ENCODE peak calls at places on chromosomes 12 and 14, in ten cellular contexts. P is lower leg skin, H is breast epithelium, M is A549, S is esophagus muscularis mucosa, T is transverse colon, C is IMR-90, W is tibial nerve, Z is uterus, E is suprapubic skin. K is an unnamed sample.

GRCh38 chr12:8780389-8780788 is 42.0 kb upstream of the A2ML1 start:
- DNase-seq in P (no peak), H (no peak), M (peak), S (no peak), T (no peak), C (peak), W (no peak), Z (no peak), E (no peak), K (peak)

GRCh38 chr14:85188836-85189235 is 341.1 kb upstream of the FLRT2 start:
- DNase-seq in P (no peak), H (no peak), M (no peak), S (no peak), T (no peak), C (no peak), W (no peak), Z (no peak), E (no peak), K (no peak)

GRCh38 chr14:36784541-36784940 is 122.9 kb downstream of the PAX9 start:
- DNase-seq in P (no peak), H (no peak), M (no peak), S (no peak), T (no peak), C (peak), W (no peak), Z (no peak), E (no peak), K (no peak)

GRCh38 chr14:46574976-46575375 is 76.6 kb downstream of the RPL10L start:
- DNase-seq in P (no peak), H (no peak), M (no peak), S (no peak), T (no peak), C (no peak), W (no peak), Z (no peak), E (no peak), K (no peak)

GRCh38 chr14:77041837-77042557 is 13.5 kb upstream of the IRF2BPL start:
- DNase-seq in P (peak), H (no peak), M (no peak), S (no peak), T (peak), C (peak), W (no peak), Z (peak), E (no peak), K (peak)

GRCh38 chr12:40947812-40948211 is 240.3 kb upstream of the PDZRN4 start:
- DNase-seq in P (no peak), H (no peak), M (no peak), S (no peak), T (no peak), C (no peak), W (no peak), Z (no peak), E (no peak), K (no peak)

GRCh38 chr12:93308281-93308680 is 69.4 kb upstream of the NUDT4 start:
- DNase-seq in P (no peak), H (no peak), M (no peak), S (no peak), T (no peak), C (no peak), W (no peak), Z (no peak), E (no peak), K (no peak)

GRCh38 chr12:110661337-110661972 is 27.5 kb downstream of the HVCN1 start:
- DNase-seq in P (peak), H (no peak), M (no peak), S (no peak), T (peak), C (no peak), W (no peak), Z (no peak), E (no peak), K (no peak)

GRCh38 chr14:32480337-32480736 is 151.2 kb downstream of the AKAP6 start:
- DNase-seq in P (no peak), H (no peak), M (no peak), S (no peak), T (no peak), C (peak), W (no peak), Z (no peak), E (no peak), K (no peak)

GRCh38 chr12:130290114-130290513 is 47.6 kb upstream of the PIWIL1 start:
- DNase-seq in P (no peak), H (no peak), M (no peak), S (no peak), T (no peak), C (no peak), W (no peak), Z (no peak), E (no peak), K (no peak)

GRCh38 chr12:271165-271564 is 8.5 kb upstream of the SLC6A13 start:
- DNase-seq in P (no peak), H (no peak), M (no peak), S (no peak), T (no peak), C (no peak), W (no peak), Z (no peak), E (no peak), K (no peak)

GRCh38 chr12:68932123-68932700 is 759 bp downstream of the CPM start:
- DNase-seq in P (no peak), H (no peak), M (peak), S (no peak), T (peak), C (no peak), W (no peak), Z (no peak), E (no peak), K (no peak)

GRCh38 chr12:90908465-90908864 is 46.5 kb downstream of the CCER1 start:
- DNase-seq in P (no peak), H (no peak), M (no peak), S (no peak), T (no peak), C (peak), W (no peak), Z (no peak), E (no peak), K (no peak)

GRCh38 chr14:78143489-78144145 is 26.6 kb upstream of the NRXN3 start:
- DNase-seq in P (no peak), H (no peak), M (peak), S (no peak), T (no peak), C (peak), W (no peak), Z (no peak), E (no peak), K (peak)

GRCh38 chr14:72615511-72616121 is 278.3 kb downstream of the DPF3 start:
- DNase-seq in P (peak), H (no peak), M (no peak), S (peak), T (no peak), C (peak), W (no peak), Z (no peak), E (peak), K (no peak)

GRCh38 chr12:114190971-114191370 is 215.0 kb downstream of the TBX5 start:
- DNase-seq in P (no peak), H (no peak), M (no peak), S (no peak), T (no peak), C (no peak), W (no peak), Z (no peak), E (no peak), K (no peak)

GRCh38 chr12:109817627-109818231 is 15.5 kb downstream of the TRPV4 start:
- DNase-seq in P (no peak), H (no peak), M (no peak), S (no peak), T (no peak), C (no peak), W (no peak), Z (no peak), E (no peak), K (no peak)

GRCh38 chr14:75063491-75064204 is at the start of gene ACYP1:
- DNase-seq in P (peak), H (peak), M (peak), S (peak), T (peak), C (peak), W (peak), Z (peak), E (peak), K (peak)
- TF ChIP-seq POLR2A in P (no peak), H (peak), M (peak), S (no peak), T (peak), C (no peak), W (peak), Z (no peak), E (peak), K (peak)

GRCh38 chr14:98705826-98706225 is 566.2 kb downstream of the BCL11B start:
- DNase-seq in P (no peak), H (no peak), M (no peak), S (no peak), T (no peak), C (no peak), W (no peak), Z (no peak), E (no peak), K (no peak)
- TF ChIP-seq POLR2A in P (no peak), H (no peak), M (no peak), S (no peak), T (no peak), C (no peak), W (no peak), Z (no peak), E (no peak), K (no peak)

DNA sequence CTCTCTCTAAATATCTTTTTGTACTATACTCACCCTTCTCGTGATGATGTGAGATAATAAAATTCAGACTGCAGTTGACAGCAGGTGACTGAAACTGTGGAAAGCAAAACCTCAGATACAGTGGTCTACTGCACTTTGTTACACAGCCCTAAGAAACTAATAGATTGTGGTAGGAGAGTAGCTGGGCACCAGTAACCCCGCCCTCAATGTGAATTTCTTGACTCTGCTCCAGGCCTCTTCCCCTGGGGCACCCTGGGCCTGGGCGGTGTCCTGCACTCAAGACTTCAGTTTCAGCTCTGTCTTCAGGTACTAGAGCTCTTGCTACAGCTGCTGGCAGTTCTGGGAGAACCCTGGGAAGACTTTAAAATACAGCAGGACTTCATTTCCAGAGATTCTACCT is 197.5 kb upstream of the AVPR1A start:
- DNase-seq in P (no peak), H (no peak), M (no peak), S (no peak), T (no peak), C (no peak), W (no peak), Z (no peak), E (no peak), K (no peak)
- TF ChIP-seq POLR2A in P (no peak), H (no peak), M (no peak), S (no peak), T (no peak), C (no peak), W (no peak), Z (no peak), E (no peak), K (no peak)

GRCh38 chr12:46233418-46233817 is 35.4 kb downstream of the SLC38A1 start:
- DNase-seq in P (no peak), H (no peak), M (no peak), S (no peak), T (no peak), C (no peak), W (no peak), Z (no peak), E (no peak), K (no peak)
- TF ChIP-seq POLR2A in P (no peak), H (no peak), M (no peak), S (no peak), T (no peak), C (no peak), W (no peak), Z (no peak), E (no peak), K (no peak)

GRCh38 chr14:92687681-92688433 is 60.6 kb downstream of the LGMN start:
- DNase-seq in P (no peak), H (no peak), M (no peak), S (no peak), T (no peak), C (no peak), W (no peak), Z (no peak), E (no peak), K (no peak)
- TF ChIP-seq POLR2A in P (no peak), H (no peak), M (no peak), S (no peak), T (no peak), C (no peak), W (no peak), Z (no peak), E (no peak), K (no peak)

GRCh38 chr12:42145197-42145549 is 499 bp upstream of the GXYLT1 start:
- DNase-seq in P (no peak), H (no peak), M (no peak), S (no peak), T (no peak), C (peak), W (no peak), Z (no peak), E (no peak), K (no peak)
- TF ChIP-seq POLR2A in P (no peak), H (no peak), M (no peak), S (no peak), T (no peak), C (no peak), W (no peak), Z (no peak), E (no peak), K (peak)

DNA sequence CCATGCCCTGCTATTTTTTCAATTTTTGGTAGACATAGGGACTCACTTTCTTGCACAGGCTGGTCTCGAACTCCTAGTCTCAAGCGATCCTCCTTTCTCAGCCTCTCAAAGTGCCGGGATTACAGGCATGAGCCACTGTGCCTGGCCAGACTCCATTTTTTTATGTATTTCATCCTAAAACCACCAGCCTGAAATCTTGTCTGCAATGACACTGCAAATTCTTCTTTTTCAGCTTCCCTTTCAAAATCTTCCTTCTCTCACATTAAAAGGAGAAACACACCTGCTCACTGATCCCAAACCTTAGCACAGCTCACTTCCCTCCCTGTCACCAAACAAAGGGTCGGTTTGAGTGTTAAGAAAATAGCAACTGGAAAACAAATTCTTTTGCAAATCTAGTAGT is 62.6 kb downstream of the PPP2R5E start:
- DNase-seq in P (no peak), H (no peak), M (no peak), S (no peak), T (no peak), C (no peak), W (no peak), Z (no peak), E (no peak), K (peak)
- TF ChIP-seq POLR2A in P (no peak), H (no peak), M (no peak), S (no peak), T (no peak), C (no peak), W (no peak), Z (no peak), E (no peak), K (no peak)